ENCODE peak calls at places on chromosomes 11 and 22, in eight cellular contexts. I, Z, Q, L, X, N, A and M are unnamed samples.

GRCh38 chr11:64251986-64252837 is 882 bp downstream of the PLCB3 start:
- DNase-seq in N (peak; percentile 66), X (no peak), A (no peak), I (no peak), Z (peak; percentile 38), Q (peak; percentile 65), L (no peak), M (no peak)

GRCh38 chr11:72591785-72592490 is 82.3 kb downstream of the PDE2A start:
- DNase-seq in Z (no peak), I (no peak), N (no peak), X (no peak), Q (no peak), A (no peak), L (peak; percentile 33), M (peak; percentile 31)

GRCh38 chr11:59611570-59612565 is 3.7 kb downstream of the OSBP start:
- DNase-seq in I (no peak), A (peak; percentile 30), Z (no peak), N (no peak), X (no peak), L (no peak), Q (peak; percentile 59), M (no peak)

GRCh38 chr22:43238526-43239006 is 51.6 kb upstream of the TTLL12 start:
- DNase-seq in I (no peak), X (no peak), Z (no peak), Q (no peak), A (no peak), L (no peak), N (no peak), M (no peak)

GRCh38 chr11:124900464-124900863 is 2.8 kb upstream of the ROBO4 start:
- DNase-seq in N (no peak), A (peak; percentile 68), I (peak; percentile 53), Z (no peak), Q (peak; percentile 95), L (no peak), X (no peak), M (no peak)

GRCh38 chr11:105469931-105470330 is 139.9 kb upstream of the GRIA4 start:
- DNase-seq in L (no peak), I (no peak), X (no peak), Z (no peak), A (no peak), N (no peak), Q (no peak), M (no peak)

GRCh38 chr11:113375402-113375801 is 12.2 kb upstream of the ANKK1 start:
- DNase-seq in A (no peak), Q (no peak), X (no peak), L (no peak), N (no peak), Z (no peak), I (no peak), M (no peak)

GRCh38 chr22:19226428-19226827 is 47.9 kb upstream of the SLC25A1 start:
- DNase-seq in X (no peak), Z (no peak), I (no peak), N (no peak), L (no peak), Q (peak; percentile 6), A (no peak), M (no peak)

GRCh38 chr11:10573556-10573955 is 5.1 kb upstream of the LYVE1 start:
- DNase-seq in X (no peak), A (no peak), I (no peak), Q (no peak), N (no peak), L (no peak), Z (no peak), M (no peak)

GRCh38 chr11:70080763-70081162 is 2.6 kb downstream of the ANO1 start:
- DNase-seq in A (no peak), I (no peak), L (no peak), N (no peak), Z (no peak), Q (no peak), X (no peak), M (no peak)

GRCh38 chr11:114463999-114464398 is 24.7 kb downstream of the REXO2 start:
- DNase-seq in L (no peak), X (no peak), A (no peak), N (no peak), Q (no peak), I (no peak), Z (no peak), M (no peak)

GRCh38 chr11:2928605-2929510 is at the start of gene PHLDA2:
- DNase-seq in Z (peak; percentile 46), L (no peak), A (peak; percentile 48), Q (peak; percentile 79), X (peak; percentile 42), I (no peak), N (peak; percentile 62), M (peak; percentile 29)

GRCh38 chr22:32018056-32018455 is 25.0 kb upstream of the SLC5A1 start:
- DNase-seq in Q (no peak), Z (no peak), X (no peak), A (no peak), L (no peak), N (no peak), I (no peak), M (no peak)

GRCh38 chr11:63670738-63671321 is 346 bp downstream of the ATL3 start:
- DNase-seq in X (peak; percentile 16), Q (no peak), Z (peak; percentile 45), L (peak; percentile 45), N (peak; percentile 61), I (peak; percentile 89), A (no peak), M (peak; percentile 17)

GRCh38 chr22:50625568-50626313 is 2.2 kb downstream of the ARSA start:
- DNase-seq in I (no peak), A (no peak), N (no peak), Q (no peak), L (no peak), Z (peak; percentile 65), X (no peak), M (no peak)

GRCh38 chr11:115919341-115920086 is 415.3 kb upstream of the CADM1 start:
- DNase-seq in N (no peak), Q (no peak), L (no peak), X (no peak), I (no peak), Z (no peak), A (no peak), M (peak; percentile 17)

GRCh38 chr11:102341844-102342318 is 5.1 kb upstream of the BIRC2 start:
- DNase-seq in X (peak; percentile 60), A (peak; percentile 68), Q (peak; percentile 83), N (peak; percentile 66), Z (peak; percentile 78), L (peak; percentile 36), I (no peak), M (peak; percentile 64)

GRCh38 chr11:27234043-27234668 is 128.9 kb downstream of the CCDC34 start:
- DNase-seq in I (no peak), L (no peak), A (peak; percentile 61), Z (no peak), X (no peak), N (no peak), Q (peak; percentile 93), M (peak; percentile 34)

GRCh38 chr11:65637794-65638317 is at the start of gene SIPA1:
- DNase-seq in A (peak; percentile 82), X (peak; percentile 84), I (peak; percentile 95), N (peak; percentile 70), Q (peak; percentile 96), L (peak; percentile 42), Z (peak; percentile 93), M (peak; percentile 68)

GRCh38 chr22:36151006-36151595 is 9.5 kb downstream of the APOL3 start:
- DNase-seq in A (no peak), N (no peak), L (no peak), X (no peak), Q (peak; percentile 24), Z (no peak), I (no peak), M (no peak)

GRCh38 chr11:66272600-66272999 is 4.2 kb downstream of the RAB1B start:
- DNase-seq in I (no peak), Q (no peak), L (no peak), N (no peak), A (no peak), X (no peak), Z (no peak), M (no peak)

GRCh38 chr11:57792060-57792541 is 30.5 kb downstream of the CTNND1 start:
- DNase-seq in A (no peak), Q (peak; percentile 26), L (no peak), I (no peak), N (peak; percentile 72), X (peak; percentile 52), Z (no peak), M (peak; percentile 70)

GRCh38 chr11:126424471-126425039 is 69.1 kb downstream of the ST3GAL4 start:
- DNase-seq in X (no peak), N (no peak), I (no peak), Q (no peak), L (no peak), A (no peak), Z (no peak), M (no peak)

GRCh38 chr11:123566852-123567251 is 87.6 kb downstream of the SCN3B start:
- DNase-seq in I (no peak), Z (no peak), Q (no peak), X (no peak), A (no peak), L (no peak), N (no peak), M (no peak)

GRCh38 chr22:24894220-24894975 is 52.1 kb downstream of the LHFPL7 start:
- DNase-seq in Q (peak; percentile 67), X (no peak), I (no peak), Z (no peak), N (peak; percentile 92), L (no peak), A (peak; percentile 59), M (no peak)

GRCh38 chr11:131616456-131616855 is 246.0 kb downstream of the NTM start:
- DNase-seq in X (no peak), Z (no peak), Q (no peak), I (no peak), A (no peak), N (no peak), L (no peak), M (no peak)

GRCh38 chr11:118227865-118228785 is 3.3 kb upstream of the JAML start:
- DNase-seq in X (no peak), N (no peak), I (no peak), Q (no peak), A (no peak), Z (no peak), L (no peak), M (peak; percentile 66)

GRCh38 chr11:76657139-76657823 is 13.3 kb downstream of the LRRC32 start:
- DNase-seq in L (no peak), X (no peak), I (no peak), N (no peak), Q (no peak), Z (no peak), A (no peak), M (no peak)

GRCh38 chr11:7254731-7255291 is 3.1 kb downstream of the SYT9 start:
- DNase-seq in I (no peak), L (no peak), Q (no peak), N (no peak), Z (no peak), A (no peak), X (no peak), M (no peak)

GRCh38 chr11:12066056-12066798 is 44.2 kb upstream of the MICAL2 start:
- DNase-seq in N (no peak), I (no peak), A (peak; percentile 83), X (no peak), Z (no peak), Q (peak; percentile 98), L (no peak), M (no peak)

GRCh38 chr11:68584097-68584496 is 100.2 kb upstream of the GAL start:
- DNase-seq in I (no peak), Z (peak; percentile 74), L (no peak), N (peak; percentile 33), Q (peak; percentile 19), A (no peak), X (peak; percentile 51), M (peak; percentile 23)

GRCh38 chr11:14764899-14765527 is 121.4 kb downstream of the PDE3B start:
- DNase-seq in X (no peak), I (no peak), N (no peak), Z (no peak), L (no peak), Q (peak; percentile 17), A (no peak), M (peak; percentile 31)

GRCh38 chr22:50053861-50054260 is 4.2 kb downstream of the TTLL8 start:
- DNase-seq in Q (no peak), X (no peak), L (no peak), Z (no peak), A (no peak), I (no peak), N (no peak), M (no peak)

GRCh38 chr11:106087815-106088435 is 10.5 kb downstream of the AASDHPPT start:
- DNase-seq in L (no peak), X (peak; percentile 12), Z (peak; percentile 41), I (no peak), N (no peak), A (no peak), Q (peak; percentile 56), M (no peak)